ENCODE peak calls at places on chromosome 3, in four cellular contexts. G is ovary, R is adrenal gland, U is AG09309. B is an unnamed sample.

GRCh38 chr3:5520237-5520636 is 332.7 kb downstream of the EDEM1 start:
- DNase-seq in G (no peak), R (no peak), U (no peak), B (no peak)

GRCh38 chr3:98778852-98779379 is 15.8 kb downstream of the ST3GAL6 start:
- DNase-seq in G (no peak), R (no peak), U (peak), B (no peak)

GRCh38 chr3:176055851-176056250 is 1141.4 kb downstream of the TBL1XR1 start:
- DNase-seq in G (no peak), R (no peak), U (no peak), B (no peak)

GRCh38 chr3:160296591-160296990 is 71.4 kb downstream of the C3orf80 start:
- DNase-seq in G (no peak), R (no peak), U (peak), B (no peak)

GRCh38 chr3:197495999-197496745 is 59.6 kb downstream of the BDH1 start:
- DNase-seq in G (no peak), R (no peak), U (no peak), B (no peak)

GRCh38 chr3:69181592-69182211 is 59.3 kb upstream of the LMOD3 start:
- DNase-seq in G (no peak), R (peak), U (no peak), B (no peak)

GRCh38 chr3:115623414-115623868 is at the start of gene GAP43:
- DNase-seq in G (peak), R (peak), U (peak), B (peak)

GRCh38 chr3:141336672-141337522 is 31.4 kb upstream of the ZBTB38 start:
- DNase-seq in G (no peak), R (no peak), U (peak), B (no peak)

GRCh38 chr3:22908974-22909507 is 294.1 kb upstream of the UBE2E2 start:
- DNase-seq in G (no peak), R (no peak), U (no peak), B (no peak)

GRCh38 chr3:8937064-8938020 is 25.9 kb downstream of the RAD18 start:
- DNase-seq in G (no peak), R (no peak), U (peak), B (no peak)

GRCh38 chr3:46096781-46097180 is 69.5 kb upstream of the XCR1 start:
- DNase-seq in G (no peak), R (no peak), U (no peak), B (no peak)

GRCh38 chr3:168029705-168030104 is 66.0 kb downstream of the GOLIM4 start:
- DNase-seq in G (no peak), R (no peak), U (no peak), B (no peak)

GRCh38 chr3:114132500-114132899 is 46.4 kb downstream of the DRD3 start:
- DNase-seq in G (no peak), R (no peak), U (no peak), B (no peak)

GRCh38 chr3:150763841-150764483 is 993 bp upstream of the SIAH2 start:
- DNase-seq in G (peak), R (peak), U (peak), B (peak)

GRCh38 chr3:69791919-69792399 is 52.7 kb downstream of the MITF start:
- DNase-seq in G (no peak), R (no peak), U (peak), B (no peak)

GRCh38 chr3:112486811-112487505 is 12.3 kb downstream of the BTLA start:
- DNase-seq in G (no peak), R (no peak), U (no peak), B (no peak)

GRCh38 chr3:114078126-114078525 is 21.6 kb downstream of the QTRT2 start:
- DNase-seq in G (no peak), R (no peak), U (no peak), B (no peak)

GRCh38 chr3:10357592-10358308 is 36.8 kb upstream of the SEC13 start:
- DNase-seq in G (no peak), R (peak), U (peak), B (peak)

GRCh38 chr3:186826316-186826977 is 16.1 kb upstream of the ADIPOQ start:
- DNase-seq in G (no peak), R (no peak), U (no peak), B (no peak)

GRCh38 chr3:190003730-190004129 is 117.0 kb downstream of the P3H2 start:
- DNase-seq in G (no peak), R (peak), U (peak), B (no peak)

GRCh38 chr3:140597792-140598191 is 80.1 kb upstream of the TRIM42 start:
- DNase-seq in G (no peak), R (no peak), U (no peak), B (no peak)

GRCh38 chr3:147930417-147930816 is 521.3 kb downstream of the ZIC1 start:
- DNase-seq in G (no peak), R (no peak), U (no peak), B (no peak)

GRCh38 chr3:139941580-139941979 is 6.6 kb downstream of the CLSTN2 start:
- DNase-seq in G (no peak), R (no peak), U (no peak), B (no peak)

DNA sequence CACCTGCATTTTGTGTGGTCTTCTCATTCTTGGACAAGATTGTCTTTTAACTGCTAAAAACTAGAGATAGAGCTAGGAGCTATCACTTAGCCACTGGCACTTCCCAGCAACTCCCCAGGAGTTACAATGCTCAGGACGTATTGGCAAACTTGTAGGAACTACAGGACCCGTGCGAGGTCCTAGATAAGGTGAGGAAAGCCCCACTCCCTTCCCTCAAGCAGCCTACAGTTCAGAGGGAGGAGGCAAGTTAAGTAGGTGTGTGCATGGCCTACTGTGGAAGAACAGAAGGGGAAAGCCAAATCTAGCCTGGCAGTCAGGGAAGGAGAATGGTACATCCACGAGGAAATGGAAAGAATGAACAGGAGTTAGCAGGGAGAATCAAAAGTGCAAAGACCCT is 504.8 kb upstream of the PROK2 start:
- DNase-seq in G (no peak), R (no peak), U (no peak), B (no peak)
- H3K4me3 ChIP-seq in G (no peak), R (no peak), U (no peak), B (no peak)

GRCh38 chr3:24199775-24200247 is 254.7 kb downstream of the NR1D2 start:
- DNase-seq in G (no peak), R (no peak), U (peak), B (no peak)
- H3K4me3 ChIP-seq in G (no peak), R (no peak), U (no peak), B (no peak)

GRCh38 chr3:55482496-55483195 is 4.5 kb downstream of the WNT5A start:
- DNase-seq in G (peak), R (no peak), U (no peak), B (no peak)

GRCh38 chr3:55483196-55484095 is 3.7 kb downstream of the WNT5A start:
- DNase-seq in G (peak), R (no peak), U (no peak), B (no peak)

GRCh38 chr3:55484191-55484644 is 2.9 kb downstream of the WNT5A start:
- DNase-seq in G (peak), R (no peak), U (no peak), B (no peak)

GRCh38 chr3:55481918-55482495 is 5.1 kb downstream of the WNT5A start:
- DNase-seq in G (peak), R (no peak), U (no peak), B (no peak)

GRCh38 chr3:55481067-55481917 is 5.8 kb downstream of the WNT5A start:
- DNase-seq in G (peak), R (no peak), U (peak), B (no peak)
- H3K4me3 ChIP-seq in G (peak), R (no peak), U (peak), B (peak)

GRCh38 chr3:33131328-33132018 is 17.7 kb downstream of the CRTAP start:
- DNase-seq in G (no peak), R (peak), U (no peak), B (no peak)

GRCh38 chr3:33128706-33129105 is 14.9 kb downstream of the CRTAP start:
- DNase-seq in G (no peak), R (no peak), U (no peak), B (no peak)

GRCh38 chr3:33130144-33130543 is 16.3 kb downstream of the CRTAP start:
- DNase-seq in G (no peak), R (no peak), U (no peak), B (no peak)

GRCh38 chr3:33124638-33125037 is 10.8 kb downstream of the CRTAP start:
- DNase-seq in G (no peak), R (no peak), U (no peak), B (no peak)

GRCh38 chr3:33125840-33126239 is 12.0 kb downstream of the CRTAP start:
- DNase-seq in G (no peak), R (no peak), U (no peak), B (no peak)
- H3K4me3 ChIP-seq in G (no peak), R (no peak), U (no peak), B (no peak)